ENCODE peak calls at places on chromosomes 1 and 21, in four cellular contexts. C is kidney epithelial cell, E is omental fat pad, U is ecto neural progenitor cell. J is an unnamed sample.

GRCh38 chr1:9294440-9294773 is 1.7 kb downstream of the SPSB1 start:
- DNase-seq in C (no peak), U (no peak), E (no peak), J (no peak)

GRCh38 chr1:8200317-8201115 is 117.4 kb upstream of the SLC45A1 start:
- DNase-seq in E (no peak), C (no peak), U (no peak), J (no peak)

GRCh38 chr1:163036661-163037060 is 32.5 kb upstream of the RGS4 start:
- DNase-seq in U (no peak), C (peak; percentile 23), E (no peak), J (no peak)

GRCh38 chr1:55064861-55065263 is 25.5 kb downstream of the PCSK9 start:
- DNase-seq in U (no peak), E (no peak), C (no peak), J (no peak)

GRCh38 chr1:77682442-77683141 is at the start of gene ZZZ3:
- DNase-seq in U (peak; percentile 92), E (peak; percentile 97), C (peak; percentile 75), J (peak; percentile 96)

GRCh38 chr1:147781056-147781471 is 20.7 kb upstream of the GJA5 start:
- DNase-seq in U (no peak), E (no peak), C (peak; percentile 18), J (no peak)

GRCh38 chr1:76158126-76158525 is 83.6 kb downstream of the ST6GALNAC3 start:
- DNase-seq in E (no peak), C (peak; percentile 41), U (no peak), J (no peak)

GRCh38 chr1:167905182-167905581 is 8.8 kb downstream of the ADCY10 start:
- DNase-seq in U (no peak), E (no peak), C (no peak), J (no peak)

GRCh38 chr1:10339815-10340214 is 59.0 kb upstream of the PGD start:
- DNase-seq in U (peak; percentile 60), E (no peak), C (peak; percentile 50), J (no peak)

GRCh38 chr1:108646265-108646660 is 14.6 kb downstream of the HENMT1 start:
- DNase-seq in E (no peak), C (no peak), U (no peak), J (no peak)

GRCh38 chr21:26846036-26846931 is 1.1 kb upstream of the ADAMTS1 start:
- DNase-seq in E (no peak), C (no peak), U (peak; percentile 84), J (peak; percentile 92)

GRCh38 chr1:183416850-183417690 is 1.1 kb downstream of the NMNAT2 start:
- DNase-seq in C (no peak), U (peak; percentile 87), E (peak; percentile 25), J (peak; percentile 74)

GRCh38 chr1:17831619-17832018 is 76.5 kb downstream of the ACTL8 start:
- DNase-seq in E (no peak), C (no peak), U (peak; percentile 69), J (peak; percentile 11)

GRCh38 chr1:155277896-155278688 is 829 bp downstream of the HCN3 start:
- DNase-seq in U (peak; percentile 89), C (no peak), E (peak; percentile 69), J (no peak)

GRCh38 chr1:80248886-80249285 is 1242.4 kb upstream of the ADGRL4 start:
- DNase-seq in C (no peak), U (no peak), E (no peak), J (no peak)

GRCh38 chr1:212231372-212231771 is 53.8 kb upstream of the PPP2R5A start:
- DNase-seq in E (no peak), U (no peak), C (no peak), J (no peak)

GRCh38 chr1:2816786-2817185 is 15.3 kb upstream of the TTC34 start:
- DNase-seq in C (no peak), U (no peak), E (no peak), J (no peak)

GRCh38 chr1:23384312-23385058 is 14.8 kb upstream of the ZNF436 start:
- DNase-seq in U (no peak), C (no peak), E (no peak), J (no peak)

GRCh38 chr1:238063454-238063853 is 172.7 kb upstream of the ZP4 start:
- DNase-seq in U (no peak), E (no peak), C (peak; percentile 95), J (no peak)

GRCh38 chr1:213724640-213725536 is 262.9 kb upstream of the PROX1 start:
- DNase-seq in C (no peak), E (no peak), U (peak; percentile 49), J (no peak)

GRCh38 chr1:204201651-204202050 is 5.4 kb upstream of the KISS1 start:
- DNase-seq in C (no peak), E (no peak), U (no peak), J (no peak)

GRCh38 chr1:48217861-48218260 is 4.7 kb upstream of the SLC5A9 start:
- DNase-seq in C (no peak), E (no peak), U (no peak), J (no peak)

J was measured in ascending aorta.